ENCODE peak calls at places on chromosomes 12 and 14, in four cellular contexts. P, X, K and R are unnamed samples.

GRCh38 chr12:106179086-106179485 is 40.3 kb upstream of the NUAK1 start:
- DNase-seq in P (no peak), X (no peak), K (no peak), R (peak)

GRCh38 chr12:50603817-50604639 is 99.2 kb downstream of the DIP2B start:
- DNase-seq in P (no peak), X (no peak), K (no peak), R (no peak)

GRCh38 chr12:2503762-2504161 is 291.0 kb upstream of the FKBP4 start:
- DNase-seq in P (no peak), X (no peak), K (no peak), R (no peak)

GRCh38 chr12:14264777-14265176 is 100.7 kb upstream of the ATF7IP start:
- DNase-seq in P (no peak), X (no peak), K (peak), R (no peak)

GRCh38 chr12:131385313-131386166 is 325.4 kb upstream of the SFSWAP start:
- DNase-seq in P (no peak), X (no peak), K (no peak), R (no peak)

GRCh38 chr14:68787235-68787727 is 5.6 kb downstream of the ZFP36L1 start:
- DNase-seq in P (no peak), X (no peak), K (no peak), R (peak)

GRCh38 chr12:93622485-93622884 is 50.0 kb downstream of the SOCS2 start:
- DNase-seq in P (no peak), X (no peak), K (peak), R (no peak)

GRCh38 chr14:105215602-105216001 is 32.7 kb upstream of the BTBD6 start:
- DNase-seq in P (no peak), X (no peak), K (no peak), R (no peak)

GRCh38 chr14:87461704-87462103 is 531.3 kb downstream of the GALC start:
- DNase-seq in P (no peak), X (no peak), K (peak), R (no peak)

GRCh38 chr12:80044694-80045046 is 54.7 kb upstream of the OTOGL start:
- DNase-seq in P (no peak), X (no peak), K (peak), R (no peak)

GRCh38 chr14:95222151-95222631 is 64.9 kb upstream of the DICER1 start:
- DNase-seq in P (no peak), X (no peak), K (peak), R (peak)

GRCh38 chr14:75123991-75124390 is 2.9 kb downstream of the NEK9 start:
- DNase-seq in P (no peak), X (no peak), K (peak), R (no peak)

GRCh38 chr12:6226002-6226700 is 26.0 kb downstream of the CD9 start:
- DNase-seq in P (no peak), X (no peak), K (no peak), R (no peak)

GRCh38 chr14:93132472-93133065 is 16.8 kb upstream of the ITPK1 start:
- DNase-seq in P (no peak), X (no peak), K (peak), R (peak)

GRCh38 chr14:99633913-99634312 is 11.0 kb upstream of the HHIPL1 start:
- DNase-seq in P (no peak), X (no peak), K (no peak), R (no peak)

GRCh38 chr12:24561411-24561871 is 387.5 kb downstream of the BCAT1 start:
- DNase-seq in P (no peak), X (no peak), K (peak), R (no peak)

GRCh38 chr12:60335765-60336164 is 739.9 kb downstream of the SLC16A7 start:
- DNase-seq in P (peak), X (no peak), K (peak), R (no peak)

GRCh38 chr12:105330283-105330937 is at the start of gene C12orf75:
- DNase-seq in P (peak), X (peak), K (peak), R (peak)

GRCh38 chr12:52235001-52235760 is 2.1 kb downstream of the KRT7 start:
- DNase-seq in P (no peak), X (no peak), K (peak), R (no peak)